ENCODE peak calls at places on chromosomes 2 and 18, in four cellular contexts. P is mesendoderm, C is IMR-90, A is H1. U is an unnamed sample.

GRCh38 chr18:26322892-26323653 is 96.8 kb downstream of the TAF4B start:
- DNase-seq in C (peak), A (no peak), P (no peak), U (no peak)

GRCh38 chr2:69616755-69617154 is 26.8 kb downstream of the AAK1 start:
- DNase-seq in C (no peak), P (no peak), A (no peak), U (no peak)

GRCh38 chr2:70583091-70583490 is 29.5 kb upstream of the TGFA start:
- DNase-seq in P (no peak), C (no peak), A (no peak), U (no peak)

GRCh38 chr2:27369471-27370025 is 590 bp downstream of the EIF2B4 start:
- DNase-seq in C (peak), A (peak), P (peak), U (peak)

GRCh38 chr18:47930086-47930843 is at the start of gene SMAD2:
- DNase-seq in P (peak), C (peak), A (peak), U (peak)

GRCh38 chr2:29000954-29001353 is 19.9 kb downstream of the TOGARAM2 start:
- DNase-seq in A (no peak), P (no peak), C (no peak), U (no peak)

GRCh38 chr2:4882421-4882820 is 809.8 kb upstream of the SOX11 start:
- DNase-seq in P (no peak), C (no peak), A (no peak), U (no peak)

GRCh38 chr2:98637401-98638144 is 29.2 kb downstream of the UNC50 start:
- DNase-seq in C (no peak), P (no peak), A (no peak), U (no peak)

GRCh38 chr2:190655570-190655969 is 6.7 kb downstream of the NAB1 start:
- DNase-seq in C (no peak), A (no peak), P (no peak), U (no peak)

GRCh38 chr18:47996091-47996541 is 65.7 kb upstream of the SMAD2 start:
- DNase-seq in C (no peak), P (no peak), A (no peak), U (no peak)

GRCh38 chr2:239488078-239488590 is 87.3 kb upstream of the HDAC4 start:
- DNase-seq in C (no peak), A (no peak), P (no peak), U (no peak)

GRCh38 chr2:239482801-239483712 is 82.2 kb upstream of the HDAC4 start:
- DNase-seq in P (peak), A (no peak), C (no peak), U (no peak)

GRCh38 chr2:239485622-239486021 is 84.8 kb upstream of the HDAC4 start:
- DNase-seq in A (no peak), C (no peak), P (no peak), U (no peak)

GRCh38 chr2:239487272-239487671 is 86.5 kb upstream of the HDAC4 start:
- DNase-seq in C (no peak), A (no peak), P (no peak), U (no peak)

DNA sequence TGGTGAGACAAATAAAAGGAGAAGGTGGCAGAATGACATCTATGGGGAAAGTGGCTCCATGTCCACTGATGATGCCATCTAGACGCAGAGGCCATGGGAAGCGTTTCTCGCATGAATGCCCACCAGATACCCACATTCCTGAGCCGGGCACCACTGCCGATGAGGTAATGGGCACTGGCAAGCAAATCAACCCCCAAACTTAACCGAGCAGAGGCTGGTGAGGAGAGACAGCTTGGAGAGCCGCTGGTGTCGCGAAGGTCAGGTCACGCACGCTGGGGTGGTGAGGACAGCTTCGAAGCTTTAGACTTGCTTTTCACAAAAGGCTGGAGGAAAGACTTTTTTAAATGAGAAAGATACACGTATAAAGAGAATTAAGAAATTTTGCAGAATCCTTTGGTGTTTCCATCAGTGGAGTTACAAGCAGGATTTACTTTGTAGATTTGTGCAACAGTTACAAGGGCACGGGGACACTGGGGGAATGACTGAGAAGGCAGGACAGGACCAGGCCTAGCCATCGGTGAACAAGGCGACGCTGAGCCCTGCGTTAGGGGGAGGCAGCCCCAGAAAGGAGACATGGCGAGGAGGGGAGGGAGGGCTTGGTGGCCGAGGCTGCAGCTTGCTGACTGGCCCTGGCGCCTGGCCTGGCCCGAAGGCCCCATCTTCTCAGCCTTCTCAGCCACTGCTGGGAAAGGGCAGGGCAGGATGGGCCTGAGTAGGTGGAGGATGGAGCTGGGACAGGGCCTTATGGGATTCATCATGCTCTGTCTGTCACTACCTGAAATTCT is 83.9 kb upstream of the HDAC4 start:
- DNase-seq in P (no peak), A (no peak), C (no peak), U (no peak)
- H4K5ac ChIP-seq in P (no peak), A (no peak), C (no peak), U (no peak)

GRCh38 chr2:11891591-11891990 is 145.2 kb downstream of the LPIN1 start:
- DNase-seq in P (no peak), A (no peak), C (no peak), U (no peak)
- H4K5ac ChIP-seq in P (no peak), A (no peak), C (no peak), U (no peak)

GRCh38 chr2:67777836-67778429 is 284.9 kb downstream of the C1D start:
- DNase-seq in C (no peak), A (no peak), P (no peak), U (no peak)
- H4K5ac ChIP-seq in C (no peak), A (no peak), P (no peak), U (no peak)

GRCh38 chr18:62643181-62643580 is 72.2 kb upstream of the PHLPP1 start:
- DNase-seq in C (no peak), P (no peak), A (no peak), U (no peak)
- H4K5ac ChIP-seq in C (no peak), P (no peak), A (no peak), U (no peak)

GRCh38 chr2:150204449-150204848 is 283.0 kb downstream of the RND3 start:
- DNase-seq in C (peak), P (no peak), A (no peak), U (no peak)
- H4K5ac ChIP-seq in C (no peak), P (no peak), A (no peak), U (no peak)

GRCh38 chr2:140801311-140801710 is 1329.5 kb downstream of the LRP1B start:
- DNase-seq in A (no peak), P (no peak), C (no peak), U (no peak)
- H4K5ac ChIP-seq in A (no peak), P (no peak), C (no peak), U (no peak)